ENCODE peak calls at places on chromosomes 3 and 15, in four cellular contexts. One of them, this sample, is unnamed.

GRCh38 chr3:143173242-143173641 is 53.7 kb downstream of the CHST2 start:
- DNase-seq in GM06990: no peak
- DNase-seq in tibial nerve: no peak
- DNase-seq in sigmoid colon: no peak
- DNase-seq in this sample: no peak

GRCh38 chr3:49469876-49470713 is at the start of gene DAG1:
- DNase-seq in GM06990: peak; percentile 99
- DNase-seq in tibial nerve: peak; percentile 99
- DNase-seq in sigmoid colon: peak; percentile 99
- DNase-seq in this sample: peak; percentile 98

GRCh38 chr15:29083161-29083560 is 186.5 kb downstream of the NSMCE3 start:
- DNase-seq in GM06990: no peak
- DNase-seq in tibial nerve: no peak
- DNase-seq in sigmoid colon: no peak
- DNase-seq in this sample: no peak

GRCh38 chr3:141151439-141151838 is 80.2 kb upstream of the PXYLP1 start:
- DNase-seq in GM06990: no peak
- DNase-seq in tibial nerve: no peak
- DNase-seq in sigmoid colon: no peak
- DNase-seq in this sample: no peak

GRCh38 chr3:38507120-38507519 is 11.0 kb downstream of the EXOG start:
- DNase-seq in GM06990: no peak
- DNase-seq in tibial nerve: no peak
- DNase-seq in sigmoid colon: no peak
- DNase-seq in this sample: no peak

GRCh38 chr3:102224171-102224570 is 210.6 kb upstream of the ZPLD1 start:
- DNase-seq in GM06990: peak; percentile 21
- DNase-seq in tibial nerve: no peak
- DNase-seq in sigmoid colon: no peak
- DNase-seq in this sample: no peak

GRCh38 chr15:70165811-70166284 is 68.1 kb upstream of the TLE3 start:
- DNase-seq in GM06990: no peak
- DNase-seq in tibial nerve: no peak
- DNase-seq in sigmoid colon: peak; percentile 90
- DNase-seq in this sample: peak; percentile 33

GRCh38 chr3:50480471-50480870 is 23.0 kb downstream of the CACNA2D2 start:
- DNase-seq in GM06990: no peak
- DNase-seq in tibial nerve: no peak
- DNase-seq in sigmoid colon: no peak
- DNase-seq in this sample: no peak

GRCh38 chr15:43329960-43330779 is at the start of gene LCMT2:
- DNase-seq in GM06990: peak; percentile 96
- DNase-seq in tibial nerve: peak; percentile 81
- DNase-seq in sigmoid colon: peak; percentile 98
- DNase-seq in this sample: peak; percentile 92

GRCh38 chr3:180680097-180680430 is 775 bp upstream of the CCDC39 start:
- DNase-seq in GM06990: no peak
- DNase-seq in tibial nerve: no peak
- DNase-seq in sigmoid colon: no peak
- DNase-seq in this sample: no peak

DNA sequence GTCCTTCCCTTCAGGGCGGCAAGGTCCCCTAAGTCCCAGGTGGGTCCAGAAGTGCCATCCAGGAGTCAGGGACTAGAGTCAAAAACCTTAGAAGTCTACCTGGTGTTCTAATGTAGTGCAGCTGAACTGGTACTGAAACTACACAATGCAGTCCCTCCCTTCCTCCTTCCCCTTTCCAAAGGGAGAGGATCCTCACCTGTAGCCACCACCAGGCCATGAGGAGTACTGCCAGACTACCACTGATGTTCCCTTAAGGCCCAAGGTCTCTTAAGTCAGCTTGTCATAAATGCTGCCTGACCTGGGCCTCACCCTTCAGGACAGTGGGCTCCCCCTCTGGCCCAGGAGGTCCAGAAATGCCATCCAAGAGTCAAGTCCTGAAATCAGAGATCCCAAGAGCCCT is 98.9 kb downstream of the ULK4 start:
- DNase-seq in GM06990: no peak
- DNase-seq in tibial nerve: no peak
- DNase-seq in sigmoid colon: no peak
- DNase-seq in this sample: no peak
- TF ChIP-seq CTCF in GM06990: no peak
- TF ChIP-seq CTCF in tibial nerve: no peak
- TF ChIP-seq CTCF in sigmoid colon: no peak
- TF ChIP-seq CTCF in this sample: peak; percentile 17

GRCh38 chr3:16849240-16849639 is 35.5 kb upstream of the PLCL2 start:
- DNase-seq in GM06990: peak; percentile 24
- DNase-seq in tibial nerve: no peak
- DNase-seq in sigmoid colon: peak; percentile 70
- DNase-seq in this sample: no peak

GRCh38 chr3:16844222-16844621 is 40.5 kb upstream of the PLCL2 start:
- DNase-seq in GM06990: no peak
- DNase-seq in tibial nerve: no peak
- DNase-seq in sigmoid colon: no peak
- DNase-seq in this sample: no peak

GRCh38 chr3:16844771-16845170 is 40.0 kb upstream of the PLCL2 start:
- DNase-seq in GM06990: no peak
- DNase-seq in tibial nerve: no peak
- DNase-seq in sigmoid colon: no peak
- DNase-seq in this sample: no peak

GRCh38 chr3:16848007-16848406 is 36.7 kb upstream of the PLCL2 start:
- DNase-seq in GM06990: no peak
- DNase-seq in tibial nerve: no peak
- DNase-seq in sigmoid colon: no peak
- DNase-seq in this sample: no peak

GRCh38 chr3:16846373-16847078 is 38.2 kb upstream of the PLCL2 start:
- DNase-seq in GM06990: no peak
- DNase-seq in tibial nerve: no peak
- DNase-seq in sigmoid colon: no peak
- DNase-seq in this sample: no peak
- TF ChIP-seq CTCF in GM06990: no peak
- TF ChIP-seq CTCF in tibial nerve: no peak
- TF ChIP-seq CTCF in sigmoid colon: no peak
- TF ChIP-seq CTCF in this sample: no peak

DNA sequence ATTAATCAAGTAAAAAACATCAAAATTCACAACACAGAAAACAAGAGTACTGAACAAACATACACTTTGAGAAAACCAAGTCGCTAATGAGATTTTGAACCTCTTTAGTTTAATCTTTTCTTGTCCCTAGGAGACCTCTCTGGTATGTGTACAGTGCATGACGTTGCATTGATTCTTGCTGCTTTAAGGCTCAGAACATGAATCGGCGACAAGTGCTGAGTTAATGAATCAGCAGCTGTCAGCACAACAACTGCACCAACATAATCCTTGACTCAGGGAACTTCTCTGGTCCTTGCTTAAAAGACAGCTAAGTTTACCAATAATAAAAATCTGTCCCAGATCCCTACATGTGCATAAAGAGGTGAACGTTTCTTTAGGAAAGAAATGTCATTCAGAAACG is 87.1 kb downstream of the IL5RA start:
- DNase-seq in GM06990: no peak
- DNase-seq in tibial nerve: no peak
- DNase-seq in sigmoid colon: no peak
- DNase-seq in this sample: no peak
- TF ChIP-seq CTCF in GM06990: no peak
- TF ChIP-seq CTCF in tibial nerve: no peak
- TF ChIP-seq CTCF in sigmoid colon: no peak
- TF ChIP-seq CTCF in this sample: no peak

GRCh38 chr15:99735868-99736267 is 2.6 kb upstream of the LYSMD4 start:
- DNase-seq in GM06990: no peak
- DNase-seq in tibial nerve: no peak
- DNase-seq in sigmoid colon: no peak
- DNase-seq in this sample: no peak
- TF ChIP-seq CTCF in GM06990: no peak
- TF ChIP-seq CTCF in tibial nerve: no peak
- TF ChIP-seq CTCF in sigmoid colon: no peak
- TF ChIP-seq CTCF in this sample: no peak

This sample was measured in chondrocyte.